ENCODE peak calls at places on chromosomes 12 and 14, in four cellular contexts. S is HepG2, F is GM12878, T is H1. Q is an unnamed sample.

GRCh38 chr12:62637679-62638078 is 171.1 kb downstream of the MON2 start:
- DNase-seq in S (no peak), F (no peak), T (no peak), Q (no peak)

GRCh38 chr12:104653730-104654328 is 197.1 kb downstream of the CHST11 start:
- DNase-seq in S (peak; percentile 13), F (no peak), T (no peak), Q (peak; percentile 39)

GRCh38 chr14:75915063-75915462 is 66.7 kb downstream of the TGFB3 start:
- DNase-seq in S (peak; percentile 17), F (no peak), T (no peak), Q (no peak)

GRCh38 chr12:51150777-51151176 is 22.2 kb downstream of the TFCP2 start:
- DNase-seq in S (no peak), F (no peak), T (no peak), Q (no peak)

GRCh38 chr14:81343166-81343565 is 57.0 kb downstream of the STON2 start:
- DNase-seq in S (no peak), F (no peak), T (no peak), Q (no peak)

GRCh38 chr12:71010143-71010479 is 89.6 kb upstream of the PTPRR start:
- DNase-seq in S (no peak), F (no peak), T (no peak), Q (no peak)

GRCh38 chr12:27969901-27970390 is 2.6 kb downstream of the PTHLH start:
- DNase-seq in S (peak; percentile 38), F (peak; percentile 25), T (no peak), Q (peak; percentile 83)

GRCh38 chr14:61573748-61574513 is 121.4 kb upstream of the HIF1A start:
- DNase-seq in S (no peak), F (no peak), T (no peak), Q (no peak)

GRCh38 chr14:32319368-32320049 is 9.6 kb upstream of the AKAP6 start:
- DNase-seq in S (no peak), F (no peak), T (no peak), Q (no peak)

GRCh38 chr14:89537911-89538310 is 120.9 kb upstream of the FOXN3 start:
- DNase-seq in S (no peak), F (no peak), T (no peak), Q (no peak)
- TF ChIP-seq YY1 in S (no peak), F (no peak), T (no peak), Q (no peak)

GRCh38 chr14:98888281-98888680 is 383.7 kb downstream of the BCL11B start:
- DNase-seq in S (no peak), F (no peak), T (no peak), Q (no peak)
- TF ChIP-seq SUZ12 in S (no peak), F (no peak), T (no peak), Q (no peak)

GRCh38 chr12:131895640-131896079 is 1.2 kb downstream of the ULK1 start:
- DNase-seq in S (no peak), F (no peak), T (no peak), Q (no peak)

GRCh38 chr12:131893605-131894312 is 663 bp upstream of the ULK1 start:
- DNase-seq in S (no peak), F (no peak), T (no peak), Q (no peak)

GRCh38 chr12:131894313-131894860 is at the start of gene ULK1:
- DNase-seq in S (peak; percentile 70), F (peak; percentile 16), T (peak; percentile 70), Q (peak; percentile 80)

GRCh38 chr12:131896080-131896810 is 1.8 kb downstream of the ULK1 start:
- DNase-seq in S (peak; percentile 83), F (no peak), T (peak; percentile 53), Q (peak; percentile 83)

DNA sequence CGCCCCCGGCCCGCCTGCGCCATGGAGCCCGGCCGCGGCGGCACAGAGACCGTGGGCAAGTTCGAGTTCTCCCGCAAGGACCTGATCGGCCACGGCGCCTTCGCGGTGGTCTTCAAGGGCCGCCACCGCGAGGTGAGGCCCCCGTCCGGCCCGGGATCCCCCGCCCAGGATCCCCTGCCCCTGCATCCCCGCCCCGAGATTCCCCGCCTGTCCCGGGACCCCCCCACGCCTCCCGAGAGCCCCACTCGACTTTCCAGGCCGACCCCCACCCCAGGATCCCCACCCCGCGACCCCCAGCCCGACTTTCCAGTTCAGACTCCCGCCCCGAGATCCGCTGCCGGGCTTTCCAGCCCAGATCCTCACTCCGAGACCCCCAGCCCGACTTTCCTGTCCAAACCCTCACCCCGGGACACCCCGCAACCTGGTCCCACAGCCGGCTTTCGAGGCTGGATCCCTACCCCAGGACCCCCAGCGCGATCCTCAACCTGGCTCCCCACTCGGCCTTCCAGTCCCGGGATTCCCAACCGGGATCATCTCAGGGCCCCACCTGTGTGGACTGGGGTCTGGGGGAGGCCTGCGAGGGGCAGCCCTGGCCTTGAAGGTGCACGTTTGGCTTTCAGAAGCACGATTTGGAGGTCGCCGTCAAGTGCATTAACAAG is 688 bp downstream of the ULK1 start:
- DNase-seq in S (no peak), F (no peak), T (no peak), Q (no peak)
- TF ChIP-seq ZNF274 in S (no peak), F (no peak), T (no peak), Q (no peak)

GRCh38 chr12:80406253-80406652 is 37.8 kb upstream of the PTPRQ start:
- DNase-seq in S (no peak), F (no peak), T (no peak), Q (no peak)

GRCh38 chr12:80404629-80405028 is 39.4 kb upstream of the PTPRQ start:
- DNase-seq in S (no peak), F (no peak), T (no peak), Q (no peak)

DNA sequence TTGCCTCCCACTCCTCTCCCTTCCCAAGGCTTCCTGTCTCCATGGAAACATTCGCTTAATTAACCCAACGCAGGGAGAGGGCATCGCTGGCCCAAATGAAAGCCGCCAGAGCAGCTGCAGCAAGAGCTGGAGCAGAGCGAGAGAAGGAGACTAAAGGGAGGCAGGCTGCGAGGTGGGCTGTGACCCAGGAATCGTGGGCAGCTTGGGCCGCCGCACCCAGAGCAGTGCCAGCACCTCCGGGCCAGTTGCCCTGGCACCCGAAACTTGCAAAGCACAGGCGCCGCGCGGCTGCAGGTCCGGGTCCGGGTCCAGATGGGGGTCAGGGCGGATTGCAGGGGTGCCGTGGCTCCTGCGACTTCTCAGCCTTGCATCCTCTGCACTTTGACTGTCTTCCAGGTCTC is 43.4 kb upstream of the PTPRQ start:
- DNase-seq in S (no peak), F (no peak), T (no peak), Q (no peak)
- TF ChIP-seq YY1 in S (no peak), F (no peak), T (no peak), Q (no peak)

GRCh38 chr12:112711026-112711425 is 80.5 kb upstream of the RPH3A start:
- DNase-seq in S (no peak), F (no peak), T (no peak), Q (no peak)

GRCh38 chr12:112714166-112714565 is 77.4 kb upstream of the RPH3A start:
- DNase-seq in S (no peak), F (no peak), T (no peak), Q (no peak)

GRCh38 chr12:112711507-112711906 is 80.0 kb upstream of the RPH3A start:
- DNase-seq in S (no peak), F (no peak), T (no peak), Q (no peak)

DNA sequence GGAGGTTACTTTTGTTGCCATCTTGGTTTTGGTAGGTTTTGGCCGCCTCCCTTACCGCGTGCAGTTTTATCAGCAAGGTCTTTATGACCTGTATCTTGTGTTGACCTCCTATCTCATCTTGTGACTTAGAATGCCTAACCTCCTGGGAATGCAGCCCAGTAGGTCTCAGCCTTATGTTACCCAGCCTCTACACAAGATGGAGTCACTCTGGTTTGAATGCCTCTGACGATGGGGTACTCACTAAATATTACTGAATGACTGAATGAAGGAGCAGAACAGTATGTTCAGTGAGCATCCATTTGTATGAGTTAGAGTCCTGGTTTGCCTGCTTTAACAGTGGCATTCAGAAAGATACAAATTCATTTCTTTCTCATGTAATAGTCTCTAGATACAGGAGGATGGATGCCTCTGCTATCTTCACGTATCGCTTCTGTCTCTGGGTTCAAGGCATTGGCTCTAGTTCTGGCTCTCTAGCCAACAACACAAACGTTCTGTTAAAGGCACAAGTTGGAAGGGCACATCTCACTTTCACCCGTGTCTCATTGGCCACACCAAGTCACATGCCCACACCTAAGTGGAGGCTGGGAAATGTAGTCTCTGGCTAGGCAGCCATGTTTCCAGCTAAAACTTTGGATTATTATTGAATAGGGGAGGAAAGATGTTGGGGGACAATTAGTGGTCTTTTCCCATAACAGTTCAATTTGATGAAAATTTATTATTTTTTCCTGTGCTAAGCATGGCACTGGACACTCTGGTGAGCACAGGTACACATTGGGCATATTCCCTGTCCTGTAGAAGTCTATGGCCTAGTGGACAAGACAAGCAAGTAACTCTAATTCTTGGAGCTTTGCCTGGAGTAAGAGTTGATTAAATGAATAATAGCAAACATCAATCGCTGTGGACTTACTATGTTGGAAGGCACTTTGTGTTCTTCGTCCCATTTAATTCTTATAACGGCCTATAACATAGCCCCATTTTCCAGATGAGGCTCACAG is 75.2 kb upstream of the RPH3A start:
- DNase-seq in S (no peak), F (no peak), T (no peak), Q (peak; percentile 27)
- TF ChIP-seq SUZ12 in S (no peak), F (no peak), T (no peak), Q (no peak)

GRCh38 chr12:68240975-68241374 is 12.4 kb downstream of the IL22 start:
- DNase-seq in S (no peak), F (peak; percentile 86), T (no peak), Q (no peak)
- TF ChIP-seq ZNF274 in S (no peak), F (no peak), T (no peak), Q (no peak)

DNA sequence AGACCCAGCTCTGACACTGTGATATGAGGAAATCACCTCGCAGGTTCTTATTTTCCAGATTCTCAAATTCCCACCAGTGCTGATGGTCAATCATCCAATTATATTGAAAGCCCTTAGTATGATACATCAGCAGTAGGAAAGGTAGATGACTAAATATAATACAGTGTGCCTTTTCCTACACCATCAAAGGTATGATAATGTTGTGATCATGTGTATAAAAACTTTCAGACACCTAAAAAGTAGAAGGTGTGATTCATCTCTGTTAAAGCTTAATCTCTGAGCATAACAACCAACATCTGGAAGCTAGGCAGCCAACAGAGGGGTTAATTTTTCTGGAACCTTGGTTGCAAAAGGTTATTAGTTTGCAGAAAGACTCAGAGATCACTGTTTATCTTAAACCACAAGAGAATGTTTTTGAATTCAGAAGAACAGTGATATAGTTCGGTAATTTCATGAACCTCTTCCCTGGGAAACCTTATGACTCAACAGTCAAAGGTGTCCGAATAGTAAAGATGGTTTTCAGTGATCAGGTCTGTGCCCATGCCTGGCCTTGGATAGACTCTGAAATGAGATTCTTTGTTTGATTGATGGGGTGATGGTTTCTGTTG is 122.5 kb downstream of the ETV6 start:
- DNase-seq in S (no peak), F (no peak), T (no peak), Q (no peak)
- TF ChIP-seq YY1 in S (no peak), F (no peak), T (no peak), Q (no peak)

DNA sequence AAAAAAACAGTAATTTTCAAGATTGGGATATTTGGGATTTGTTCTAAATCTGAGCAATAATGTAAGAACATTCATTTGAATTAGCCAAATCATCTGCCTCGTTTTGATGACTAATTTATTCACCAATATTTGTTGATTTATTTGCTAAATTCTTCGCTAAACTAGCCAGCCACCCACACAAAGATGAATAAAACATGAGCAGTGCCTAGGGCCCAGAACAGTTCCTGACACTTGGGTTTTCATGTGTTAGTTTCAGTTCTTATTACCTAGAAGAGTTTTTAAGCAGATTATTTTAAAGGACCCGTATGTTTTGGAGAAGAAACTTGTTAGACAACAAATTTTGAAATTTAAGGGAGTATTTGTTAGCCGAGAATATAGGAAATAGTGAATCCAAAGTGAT is 1.5 kb downstream of the ETNK1 start:
- DNase-seq in S (no peak), F (peak; percentile 20), T (no peak), Q (no peak)
- TF ChIP-seq SUZ12 in S (no peak), F (no peak), T (no peak), Q (no peak)

Q was measured in NT2/D1.